ENCODE peak calls at places on chromosomes 1 and 21, in seven cellular contexts. B is PC-9, U is lower leg skin, N is H7, D is fibroblast of mammary gland, I is fibroblast of villous mesenchyme, V is IMR-90. X is an unnamed sample.

GRCh38 chr1:224498574-224499170 is 64.1 kb upstream of the WDR26 start:
- DNase-seq in I (peak), V (peak), B (peak), D (peak), U (no peak), N (peak), X (no peak)

GRCh38 chr1:44853201-44853600 is 10.1 kb upstream of the PTCH2 start:
- DNase-seq in V (no peak), N (no peak), B (no peak), U (no peak), D (no peak), I (no peak), X (no peak)

GRCh38 chr1:33791251-33791650 is 72.6 kb upstream of the HMGB4 start:
- DNase-seq in N (no peak), I (no peak), B (no peak), V (no peak), D (no peak), U (peak), X (no peak)

GRCh38 chr1:52140633-52141512 is 1.0 kb upstream of the ZFYVE9 start:
- DNase-seq in V (no peak), B (no peak), D (no peak), I (peak), N (no peak), U (no peak), X (peak)

GRCh38 chr1:115337633-115338456 is at the start of gene NGF:
- DNase-seq in N (peak), I (no peak), U (peak), D (peak), B (peak), V (peak), X (peak)

GRCh38 chr1:214280386-214281029 is 451 bp upstream of the SMYD2 start:
- DNase-seq in U (peak), V (peak), D (peak), B (peak), I (peak), N (peak), X (peak)

GRCh38 chr1:67559222-67559700 is 125.7 kb upstream of the GADD45A start:
- DNase-seq in D (peak), N (peak), B (no peak), I (peak), U (peak), V (peak), X (peak)

GRCh38 chr1:41397020-41397419 is 35.8 kb downstream of the FOXO6 start:
- DNase-seq in B (no peak), D (no peak), U (no peak), V (no peak), I (no peak), N (no peak), X (no peak)

GRCh38 chr1:26169201-26169600 is 438 bp upstream of the C1orf232 start:
- DNase-seq in U (no peak), D (no peak), B (no peak), I (no peak), N (no peak), V (no peak), X (no peak)

GRCh38 chr1:26177182-26177684 is at the start of gene CNKSR1:
- DNase-seq in U (no peak), I (no peak), D (no peak), V (no peak), N (peak), B (peak), X (no peak)

GRCh38 chr1:185853739-185854138 is 119.5 kb downstream of the HMCN1 start:
- DNase-seq in D (peak), I (peak), B (peak), V (peak), U (no peak), N (no peak), X (peak)

GRCh38 chr1:154325583-154326545 is 539 bp downstream of the ATP8B2 start:
- DNase-seq in I (peak), N (peak), B (no peak), U (peak), V (peak), D (peak), X (peak)

GRCh38 chr1:99766378-99766800 is at the start of gene FRRS1:
- DNase-seq in I (peak), V (peak), U (peak), D (peak), B (peak), N (peak), X (peak)

GRCh38 chr1:46400398-46400797 is 6.3 kb downstream of the FAAH start:
- DNase-seq in D (no peak), V (no peak), B (no peak), N (peak), I (no peak), U (no peak), X (no peak)

GRCh38 chr1:229432116-229432461 is 1.8 kb downstream of the ACTA1 start:
- DNase-seq in I (no peak), N (peak), U (no peak), B (no peak), D (no peak), V (no peak), X (no peak)

GRCh38 chr1:150875197-150876110 is 945 bp downstream of the ARNT start:
- DNase-seq in I (no peak), B (no peak), N (peak), D (peak), U (no peak), V (no peak), X (peak)

GRCh38 chr1:226444901-226445300 is 37.0 kb upstream of the PARP1 start:
- DNase-seq in I (no peak), V (no peak), B (no peak), U (peak), N (no peak), D (no peak), X (no peak)

GRCh38 chr1:223487514-223488259 is 94.5 kb downstream of the CCDC185 start:
- DNase-seq in B (no peak), D (no peak), N (peak), I (no peak), U (no peak), V (no peak), X (no peak)

GRCh38 chr1:167223144-167224103 is 2.7 kb downstream of the POU2F1 start:
- DNase-seq in V (peak), B (no peak), N (no peak), D (peak), I (peak), U (no peak), X (peak)

GRCh38 chr1:54518489-54518888 is 29.5 kb upstream of the ACOT11 start:
- DNase-seq in D (no peak), B (no peak), U (no peak), V (no peak), N (no peak), I (no peak), X (no peak)

GRCh38 chr1:45769261-45769932 is 18.9 kb upstream of the IPP start:
- DNase-seq in U (no peak), I (peak), D (peak), N (peak), B (no peak), V (peak), X (peak)

GRCh38 chr1:157004771-157005170 is 40.8 kb downstream of the ARHGEF11 start:
- DNase-seq in N (no peak), B (no peak), U (no peak), I (peak), V (no peak), D (no peak), X (no peak)

GRCh38 chr1:150364231-150365003 is 470 bp downstream of the RPRD2 start:
- DNase-seq in U (peak), N (peak), V (peak), D (peak), I (peak), B (peak), X (peak)

GRCh38 chr1:36859926-36860325 is 174.4 kb downstream of the GRIK3 start:
- DNase-seq in V (no peak), N (peak), B (no peak), D (no peak), I (no peak), U (no peak), X (no peak)

GRCh38 chr1:176118985-176119384 is 88.1 kb downstream of the COP1 start:
- DNase-seq in N (no peak), D (no peak), V (peak), B (no peak), I (peak), U (no peak), X (no peak)

GRCh38 chr1:192485692-192486436 is 89.7 kb upstream of the RGS1 start:
- DNase-seq in I (peak), N (no peak), D (peak), U (no peak), V (peak), B (peak), X (peak)

GRCh38 chr1:103942029-103942428 is 192.3 kb downstream of the AMY1C start:
- DNase-seq in B (no peak), I (no peak), D (no peak), U (no peak), N (peak), V (no peak), X (no peak)

GRCh38 chr1:185352067-185352466 is 35.0 kb upstream of the IVNS1ABP start:
- DNase-seq in V (peak), I (no peak), B (no peak), N (no peak), D (peak), U (no peak), X (peak)

GRCh38 chr1:109719337-109719837 is 7.3 kb downstream of the GSTM5 start:
- DNase-seq in V (peak), B (peak), U (no peak), I (peak), N (no peak), D (peak), X (peak)

GRCh38 chr1:94321662-94322061 is 84.3 kb upstream of the ARHGAP29 start:
- DNase-seq in D (no peak), U (no peak), I (no peak), V (no peak), N (no peak), B (peak), X (no peak)

GRCh38 chr1:1210726-1211540 is 3.0 kb downstream of the TNFRSF4 start:
- DNase-seq in D (no peak), I (no peak), U (no peak), V (no peak), N (peak), B (no peak), X (no peak)

GRCh38 chr1:73980324-73981040 is 217.5 kb downstream of the LRRIQ3 start:
- DNase-seq in V (no peak), U (no peak), B (no peak), D (no peak), I (no peak), N (no peak), X (no peak)

GRCh38 chr1:216075339-216075738 is 347.9 kb downstream of the USH2A start:
- DNase-seq in N (no peak), I (no peak), U (no peak), V (peak), B (no peak), D (peak), X (peak)

DNA sequence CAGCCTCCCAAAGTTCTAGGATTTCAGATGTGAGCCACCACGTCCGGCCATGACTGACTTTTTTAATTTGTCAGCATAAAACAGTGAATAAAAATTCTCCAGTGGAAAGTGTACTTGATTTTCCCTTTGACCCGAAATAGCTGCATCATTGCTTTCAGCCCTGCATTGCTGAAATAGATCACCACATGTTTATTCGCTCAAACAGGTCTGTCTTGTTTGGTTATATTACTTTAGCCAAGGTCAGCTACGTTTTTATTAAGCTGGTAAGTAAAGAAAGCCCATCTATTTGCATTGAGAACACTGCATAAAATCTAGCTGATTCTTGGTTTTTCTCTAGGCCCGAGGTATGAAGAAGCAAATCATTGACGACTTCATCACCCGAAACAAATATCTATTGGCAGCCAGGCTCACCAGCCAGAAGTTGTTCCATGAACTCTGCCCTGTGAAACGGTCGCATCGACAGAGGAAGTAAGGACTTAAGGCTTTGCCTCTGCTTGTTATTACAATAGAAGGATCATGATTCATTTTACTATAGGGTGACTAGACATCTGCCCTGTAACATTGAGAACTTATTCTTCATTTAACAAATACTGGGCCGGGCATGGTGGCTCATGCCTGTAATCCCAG is 25.5 kb downstream of the AGMAT start:
- DNase-seq in U (peak), D (no peak), B (peak), V (no peak), I (no peak), N (no peak), X (no peak)
- H3K4me3 ChIP-seq in U (no peak), D (no peak), B (peak), V (no peak), I (no peak), N (no peak), X (no peak)

DNA sequence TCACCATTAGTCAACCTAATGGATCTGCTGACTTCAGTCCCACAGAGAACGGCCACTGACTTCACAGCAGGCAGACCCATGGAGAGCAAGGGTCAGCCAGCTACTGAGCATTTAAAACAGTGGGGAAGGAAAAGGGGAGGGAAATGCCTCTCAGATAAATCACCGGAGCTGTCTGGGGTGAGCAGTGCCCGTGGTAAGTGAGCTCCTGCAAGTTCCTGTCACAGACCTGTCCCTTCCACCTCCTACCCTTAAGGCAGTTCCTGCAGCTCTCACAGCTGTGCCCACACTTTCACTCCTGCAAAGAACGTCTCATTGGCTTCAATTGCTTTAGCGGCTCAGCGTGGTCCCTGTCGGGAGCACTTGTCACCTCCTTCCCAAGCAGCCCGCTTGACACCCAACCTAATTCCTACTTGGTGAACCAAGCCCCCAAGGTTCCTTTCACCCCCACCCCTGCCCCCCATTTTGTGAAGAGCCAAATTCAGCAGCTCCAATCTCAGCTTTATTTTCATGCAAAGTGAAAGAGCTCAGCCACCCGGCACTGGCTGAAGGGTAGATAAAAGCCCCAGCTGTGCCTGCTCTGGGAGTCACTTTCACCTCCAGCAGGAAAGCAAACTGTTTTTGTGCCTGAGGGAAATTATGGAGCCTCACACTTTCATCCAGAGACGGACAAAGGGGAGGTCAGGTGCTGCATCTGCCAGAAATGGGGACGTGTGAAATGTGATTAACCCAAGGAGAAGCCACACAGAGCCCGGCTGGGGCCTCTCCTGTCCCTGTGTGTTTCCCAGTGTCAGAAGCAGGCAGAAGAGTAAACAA is 306.2 kb downstream of the TTLL7 start:
- DNase-seq in D (no peak), N (peak), U (no peak), B (peak), V (peak), I (no peak), X (peak)
- H3K4me3 ChIP-seq in D (no peak), N (peak), U (no peak), B (peak), V (no peak), I (no peak), X (peak)

DNA sequence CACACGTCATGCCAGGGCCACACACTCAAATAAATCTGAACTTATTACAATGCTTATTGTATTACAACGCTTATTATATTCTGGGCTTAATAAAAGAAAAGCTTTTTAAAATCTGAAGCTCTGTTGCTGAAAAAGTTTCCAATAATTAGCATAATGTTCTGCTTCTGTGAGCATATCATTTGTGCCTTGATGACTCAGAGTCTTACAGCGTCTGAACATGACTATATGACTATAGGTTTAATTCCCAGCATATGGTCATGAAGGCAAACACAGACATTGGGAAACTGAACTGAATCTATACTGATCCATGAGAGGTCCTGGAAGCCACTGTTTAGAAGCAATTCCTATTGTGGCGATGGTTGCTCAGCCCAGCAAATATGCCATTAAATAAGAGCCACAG is 66.3 kb downstream of the SIM2 start:
- DNase-seq in U (no peak), I (no peak), B (no peak), V (peak), N (no peak), D (peak), X (no peak)
- H3K4me3 ChIP-seq in U (no peak), I (no peak), B (no peak), V (no peak), N (no peak), D (no peak), X (no peak)

DNA sequence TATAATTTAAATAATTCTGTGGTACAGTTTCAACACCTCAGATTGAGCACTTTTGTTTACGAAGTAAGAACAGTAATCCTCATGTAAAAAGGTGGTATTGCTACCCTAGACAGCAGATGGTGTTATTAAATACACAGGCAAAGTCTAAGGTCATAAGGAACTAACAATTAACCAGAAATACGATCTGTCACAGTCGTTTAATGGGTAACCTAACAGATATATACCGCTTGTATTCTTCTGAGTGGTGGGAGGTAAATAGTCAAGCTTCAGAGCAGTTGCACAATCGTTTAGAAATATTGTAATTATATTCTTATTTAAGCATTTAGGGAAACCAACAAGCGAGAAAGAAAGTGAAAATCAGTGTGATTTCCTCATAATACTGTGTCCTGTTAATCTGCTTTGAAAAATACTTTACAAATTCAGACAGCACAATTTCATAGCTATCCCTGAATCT is 9.8 kb upstream of the IRF2BP2 start:
- DNase-seq in D (no peak), I (peak), B (no peak), V (no peak), U (no peak), N (no peak), X (no peak)
- H3K4me3 ChIP-seq in D (no peak), I (no peak), B (no peak), V (no peak), U (no peak), N (no peak), X (no peak)

GRCh38 chr1:32701421-32701911 is 1.1 kb downstream of the SYNC start:
- DNase-seq in V (no peak), D (no peak), U (no peak), I (no peak), B (no peak), N (peak), X (no peak)
- H3K4me3 ChIP-seq in V (peak), D (peak), U (no peak), I (peak), B (no peak), N (no peak), X (peak)

GRCh38 chr21:42187976-42188653 is 30.8 kb upstream of the ABCG1 start:
- DNase-seq in V (no peak), N (no peak), D (peak), U (no peak), B (no peak), I (no peak), X (peak)
- H3K4me3 ChIP-seq in V (no peak), N (no peak), D (no peak), U (no peak), B (no peak), I (no peak), X (no peak)

DNA sequence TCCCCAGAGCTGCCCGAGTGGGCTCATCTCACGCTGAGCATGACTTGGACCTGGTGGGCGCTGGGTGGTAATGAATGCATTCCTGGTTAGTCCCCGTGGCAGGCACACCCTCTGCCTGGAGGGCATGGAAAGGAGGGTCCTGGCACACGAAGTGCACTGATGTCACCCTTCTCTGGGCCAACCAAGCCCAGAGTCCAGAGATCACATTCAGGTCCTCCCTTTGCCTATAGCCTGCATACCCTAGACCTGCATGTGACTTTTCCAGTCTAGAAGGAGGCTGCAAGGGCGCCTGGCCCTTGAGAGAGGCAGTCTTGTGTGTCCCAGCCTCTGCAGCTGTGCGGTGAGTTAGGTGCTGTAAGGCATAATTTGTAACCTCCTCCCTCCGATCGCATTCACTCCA is 22.1 kb downstream of the PADI2 start:
- DNase-seq in D (no peak), N (no peak), U (no peak), V (no peak), I (no peak), B (no peak), X (no peak)
- H3K4me3 ChIP-seq in D (no peak), N (no peak), U (no peak), V (no peak), I (no peak), B (no peak), X (no peak)

X was measured in astrocyte of the spinal cord.